ENCODE peak calls at places on chromosome 12, in nine cellular contexts. S is ELR; O is brain microvascular endothelial cell; X is upper lobe of right lung; H is esophagus squamous epithelium; T is SW 1271; F is iPS-NIHi11; J is RKO; V is stimulated activated CD4-positive, alpha-beta T cell treated with anti-CD3 and anti-CD28 coated beads, TNF-alpha, amount 100 ng/mL, for 1 hour. P is an unnamed sample.
A peak's percentile ranks its signal among the peaks of the same experiment; 100 is the strongest.

GRCh38 chr12:126492181-126492580 is 1426.9 kb downstream of the AACS start:
- DNase-seq in S (no peak), O (no peak), X (no peak), H (no peak), T (no peak), F (no peak), J (no peak), V (no peak), P (no peak)

GRCh38 chr12:5900533-5901255 is 44.4 kb downstream of the ANO2 start:
- DNase-seq in S (no peak), O (no peak), X (no peak), H (no peak), T (no peak), F (no peak), J (no peak), V (no peak), P (no peak)

GRCh38 chr12:109458771-109459208 is 18.3 kb downstream of the KCTD10 start:
- DNase-seq in S (no peak), O (peak; percentile 40), X (no peak), H (no peak), T (no peak), F (peak; percentile 73), J (no peak), V (no peak), P (no peak)

GRCh38 chr12:104529130-104529874 is 72.6 kb downstream of the CHST11 start:
- DNase-seq in S (peak; percentile 22), O (no peak), X (no peak), H (no peak), T (no peak), F (no peak), J (peak; percentile 25), V (no peak), P (no peak)

GRCh38 chr12:119781804-119782203 is 95.3 kb downstream of the CIT start:
- DNase-seq in S (no peak), O (no peak), X (no peak), H (no peak), T (no peak), F (no peak), J (no peak), V (no peak), P (no peak)

GRCh38 chr12:100557357-100557756 is 16.1 kb upstream of the GAS2L3 start:
- DNase-seq in S (no peak), O (no peak), X (no peak), H (no peak), T (no peak), F (no peak), J (no peak), V (no peak), P (no peak)

GRCh38 chr12:53098354-53098981 is 1.0 kb downstream of the IGFBP6 start:
- DNase-seq in S (peak; percentile 93), O (peak; percentile 77), X (no peak), H (no peak), T (peak; percentile 59), F (no peak), J (peak; percentile 91), V (no peak), P (no peak)

GRCh38 chr12:48004039-48004940 is at the start of gene COL2A1:
- DNase-seq in S (peak; percentile 34), O (no peak), X (no peak), H (no peak), T (no peak), F (peak; percentile 76), J (no peak), V (no peak), P (peak; percentile 50)

GRCh38 chr12:9761407-9761736 is 671 bp upstream of the CD69 start:
- DNase-seq in S (peak; percentile 66), O (no peak), X (no peak), H (no peak), T (no peak), F (no peak), J (no peak), V (no peak), P (peak; percentile 80)

GRCh38 chr12:69044887-69045286 is 111.9 kb upstream of the CPM start:
- DNase-seq in S (no peak), O (no peak), X (no peak), H (no peak), T (no peak), F (no peak), J (no peak), V (no peak), P (no peak)

GRCh38 chr12:82757059-82757458 is 70.4 kb downstream of the TMTC2 start:
- DNase-seq in S (no peak), O (no peak), X (no peak), H (no peak), T (no peak), F (no peak), J (no peak), V (no peak), P (no peak)

GRCh38 chr12:21301-22189 is 45.0 kb upstream of the IQSEC3 start:
- DNase-seq in S (no peak), O (no peak), X (peak; percentile 73), H (no peak), T (no peak), F (no peak), J (no peak), V (no peak), P (no peak)

GRCh38 chr12:68831272-68831671 is 23.3 kb downstream of the MDM2 start:
- DNase-seq in S (no peak), O (no peak), X (no peak), H (no peak), T (no peak), F (peak; percentile 55), J (no peak), V (no peak), P (no peak)

GRCh38 chr12:12979731-12980259 is 20.3 kb downstream of the HEBP1 start:
- DNase-seq in S (peak; percentile 96), O (peak; percentile 95), X (no peak), H (no peak), T (peak; percentile 23), F (peak; percentile 21), J (no peak), V (no peak), P (no peak)

GRCh38 chr12:11836282-11836963 is 186.9 kb downstream of the ETV6 start:
- DNase-seq in S (no peak), O (no peak), X (peak; percentile 75), H (peak; percentile 31), T (no peak), F (no peak), J (no peak), V (no peak), P (peak; percentile 76)

GRCh38 chr12:49279706-49280159 is 14.9 kb downstream of the TUBA1C start:
- DNase-seq in S (no peak), O (no peak), X (no peak), H (no peak), T (no peak), F (peak; percentile 60), J (no peak), V (no peak), P (no peak)

GRCh38 chr12:558595-558994 is 98.9 kb downstream of the B4GALNT3 start:
- DNase-seq in S (no peak), O (no peak), X (no peak), H (no peak), T (no peak), F (no peak), J (no peak), V (no peak), P (no peak)

GRCh38 chr12:132469423-132469822 is 20.5 kb upstream of the FBRSL1 start:
- DNase-seq in S (no peak), O (no peak), X (no peak), H (no peak), T (no peak), F (no peak), J (no peak), V (no peak), P (peak; percentile 86)